ENCODE peak calls at places on chromosomes 3 and 15, in seven cellular contexts. R, W, C, K, Q, F and J are unnamed samples.

GRCh38 chr3:11568503-11569155 is 75.1 kb downstream of the VGLL4 start:
- DNase-seq in R (peak; percentile 88), W (no peak), C (peak; percentile 93), K (peak; percentile 98), Q (peak; percentile 97), F (peak; percentile 62), J (no peak)

GRCh38 chr3:100068758-100069345 is 45.4 kb downstream of the FILIP1L start:
- DNase-seq in R (peak; percentile 75), W (peak; percentile 76), C (peak; percentile 85), K (peak; percentile 84), Q (peak; percentile 85), F (peak; percentile 81), J (peak; percentile 61)

GRCh38 chr3:95705786-95706418 is 1108.5 kb upstream of the EPHA6 start:
- DNase-seq in R (no peak), W (no peak), C (no peak), K (no peak), Q (peak; percentile 2), F (no peak), J (peak; percentile 7)

GRCh38 chr3:78804251-78805037 is 963.4 kb downstream of the ROBO1 start:
- DNase-seq in R (no peak), W (no peak), C (no peak), K (peak; percentile 63), Q (no peak), F (no peak), J (no peak)

GRCh38 chr3:37993811-37994638 is 3.4 kb downstream of the VILL start:
- DNase-seq in R (peak; percentile 65), W (peak; percentile 85), C (peak; percentile 93), K (peak; percentile 92), Q (peak; percentile 76), F (peak; percentile 88), J (peak; percentile 46)

GRCh38 chr3:31725976-31726375 is 193.3 kb downstream of the STT3B start:
- DNase-seq in R (no peak), W (no peak), C (no peak), K (no peak), Q (no peak), F (no peak), J (no peak)

GRCh38 chr15:90960316-90961091 is 5.8 kb downstream of the RCCD1 start:
- DNase-seq in R (no peak), W (no peak), C (no peak), K (peak; percentile 7), Q (no peak), F (no peak), J (no peak)

GRCh38 chr15:100760357-100760903 is 119.2 kb upstream of the ALDH1A3 start:
- DNase-seq in R (no peak), W (no peak), C (no peak), K (no peak), Q (no peak), F (no peak), J (no peak)

GRCh38 chr15:70974004-70974832 is 81.6 kb downstream of the LRRC49 start:
- DNase-seq in R (no peak), W (no peak), C (no peak), K (peak; percentile 75), Q (peak; percentile 66), F (no peak), J (no peak)

GRCh38 chr3:113354307-113354706 is 87.0 kb downstream of the CFAP44 start:
- DNase-seq in R (no peak), W (no peak), C (no peak), K (peak; percentile 41), Q (no peak), F (no peak), J (no peak)

GRCh38 chr3:11910971-11911531 is 64.4 kb upstream of the TAMM41 start:
- DNase-seq in R (no peak), W (no peak), C (no peak), K (peak; percentile 12), Q (no peak), F (no peak), J (no peak)

GRCh38 chr3:61841111-61841845 is 279.9 kb downstream of the PTPRG start:
- DNase-seq in R (no peak), W (no peak), C (no peak), K (peak; percentile 20), Q (peak; percentile 87), F (no peak), J (no peak)

GRCh38 chr3:185332026-185332735 is 30.8 kb upstream of the MAP3K13 start:
- DNase-seq in R (no peak), W (no peak), C (no peak), K (peak; percentile 60), Q (peak; percentile 47), F (no peak), J (no peak)

GRCh38 chr3:14210843-14211594 is 32.4 kb downstream of the LSM3 start:
- DNase-seq in R (no peak), W (no peak), C (no peak), K (peak; percentile 69), Q (no peak), F (no peak), J (no peak)

GRCh38 chr3:61371123-61371522 is 119.9 kb upstream of the FHIT start:
- DNase-seq in R (no peak), W (no peak), C (no peak), K (no peak), Q (peak; percentile 32), F (no peak), J (peak; percentile 3)

GRCh38 chr15:70530906-70531305 is 232.5 kb downstream of the UACA start:
- DNase-seq in R (no peak), W (no peak), C (no peak), K (no peak), Q (no peak), F (no peak), J (no peak)

GRCh38 chr3:157499342-157499963 is 3.8 kb downstream of the VEPH1 start:
- DNase-seq in R (no peak), W (peak; percentile 51), C (no peak), K (peak; percentile 45), Q (peak; percentile 39), F (peak; percentile 59), J (no peak)

GRCh38 chr3:120450261-120450913 is 405 bp downstream of the FSTL1 start:
- DNase-seq in R (no peak), W (peak; percentile 53), C (peak; percentile 75), K (peak; percentile 64), Q (peak; percentile 50), F (peak; percentile 37), J (no peak)

GRCh38 chr3:150227839-150228238 is 180.3 kb upstream of the TSC22D2 start:
- DNase-seq in R (peak; percentile 10), W (peak; percentile 53), C (no peak), K (peak; percentile 71), Q (peak; percentile 72), F (peak; percentile 43), J (no peak)

DNA sequence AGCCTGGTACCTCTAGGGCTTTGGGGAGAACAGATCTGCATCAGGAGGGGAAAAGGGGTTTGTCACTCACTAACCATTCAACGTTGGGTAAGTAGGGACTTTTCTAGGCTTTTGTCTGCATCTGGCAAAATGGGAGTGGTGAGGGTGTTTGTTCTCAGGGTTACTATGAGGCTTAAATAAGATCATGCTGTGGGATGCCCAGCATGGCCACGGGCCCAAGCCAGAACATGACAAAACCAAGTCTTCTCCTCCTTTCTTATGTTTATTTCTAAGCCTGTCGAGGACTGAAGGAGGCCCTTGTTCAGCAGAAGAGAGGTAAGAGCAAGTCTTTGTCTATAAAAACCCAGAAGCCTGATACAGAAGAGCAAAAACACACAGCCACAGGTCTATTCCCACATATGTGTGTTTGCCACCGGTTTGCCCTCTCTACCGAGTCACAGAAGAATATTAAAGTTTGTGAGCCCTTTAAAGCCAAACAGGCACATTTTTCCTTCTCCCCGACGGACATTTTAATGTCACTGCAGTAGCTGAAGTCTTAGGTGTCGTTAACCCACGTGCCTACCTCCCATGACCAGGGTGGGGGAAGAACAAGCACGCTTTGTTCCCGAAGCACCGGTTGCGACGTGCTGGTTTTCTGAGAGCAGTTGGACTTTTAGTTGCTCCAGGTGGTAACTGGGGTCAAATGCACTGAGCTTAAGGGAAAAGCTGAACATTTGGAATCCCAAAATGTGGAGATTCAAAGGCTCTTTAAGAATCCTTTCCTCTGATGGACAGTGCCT is 72.1 kb downstream of the NOX5 start:
- DNase-seq in R (no peak), W (no peak), C (no peak), K (no peak), Q (no peak), F (no peak), J (no peak)
- H3K4me3 ChIP-seq in R (no peak overlapping the region), W (no peak overlapping the region), C (no peak overlapping the region), K (no peak overlapping the region), Q (no peak overlapping the region), F (no peak overlapping the region), J (no peak overlapping the region)

DNA sequence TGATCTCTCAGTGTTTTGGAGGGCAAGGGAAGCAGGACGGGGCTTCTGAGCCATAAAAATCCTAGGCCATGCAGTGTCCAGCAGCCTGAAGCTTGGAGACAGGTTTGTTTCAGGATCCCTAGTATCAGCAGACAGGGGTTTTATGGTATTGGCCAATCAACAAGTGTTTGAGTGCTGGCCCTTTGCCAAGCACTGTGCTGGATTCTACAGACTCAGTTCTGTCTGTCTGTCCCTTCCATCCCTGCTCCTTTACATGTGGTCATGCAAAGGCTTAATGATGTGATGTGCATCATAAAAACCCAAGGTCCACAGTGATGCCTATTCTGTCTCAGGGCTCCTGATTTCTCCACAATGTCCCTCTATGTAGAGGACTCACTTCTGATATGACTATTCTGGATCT is 184.1 kb downstream of the LRTM1 start:
- DNase-seq in R (no peak), W (no peak), C (no peak), K (no peak), Q (no peak), F (no peak), J (no peak)
- H3K4me1 ChIP-seq in R (no peaks in the 10 kb centered on the region), W (no peaks in the 10 kb centered on the region), C (no peaks in the 10 kb centered on the region), K (no peaks in the 10 kb centered on the region), Q (no peaks in the 10 kb centered on the region), F (no peaks in the 10 kb centered on the region), J (no peaks in the 10 kb centered on the region)

GRCh38 chr15:65339436-65339835 is 35.0 kb downstream of the RNU5B-1 start:
- DNase-seq in R (no peak), W (no peak), C (no peak), K (no peak), Q (no peak), F (no peak), J (no peak)

GRCh38 chr15:65337436-65338070 is 33.1 kb downstream of the RNU5B-1 start:
- DNase-seq in R (no peak), W (no peak), C (no peak), K (no peak), Q (no peak), F (no peak), J (no peak)

GRCh38 chr15:65338823-65339222 is 34.3 kb downstream of the RNU5B-1 start:
- DNase-seq in R (no peak), W (no peak), C (no peak), K (no peak), Q (no peak), F (no peak), J (no peak)

GRCh38 chr15:65338366-65338765 is 33.9 kb downstream of the RNU5B-1 start:
- DNase-seq in R (no peak), W (no peak), C (no peak), K (no peak), Q (no peak), F (no peak), J (no peak)

DNA sequence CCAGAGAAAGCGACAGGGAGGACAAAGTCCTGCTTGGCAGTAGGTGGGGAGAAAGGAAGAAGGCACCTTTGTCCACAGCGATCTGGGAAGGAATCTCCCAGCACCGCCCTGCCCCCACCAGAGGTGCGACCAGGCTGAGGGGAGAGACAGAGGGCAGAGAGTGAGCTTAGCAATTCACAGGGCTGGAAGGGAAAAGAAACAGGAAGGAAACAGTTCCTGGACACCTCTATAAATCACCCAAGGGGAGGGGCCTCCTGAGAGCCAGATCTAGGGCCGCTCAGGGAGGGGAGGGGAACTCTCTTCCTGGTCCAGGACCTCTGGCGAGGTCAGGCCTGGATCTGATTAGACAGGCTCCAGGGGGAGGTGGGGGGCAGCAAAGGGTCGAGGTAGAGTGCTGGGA is 35.4 kb downstream of the RNU5B-1 start:
- DNase-seq in R (no peak), W (no peak), C (no peak), K (no peak), Q (no peak), F (no peak), J (no peak)
- H3K4me3 ChIP-seq in R (no peak overlapping the region), W (no peak overlapping the region), C (no peak overlapping the region), K (no peak overlapping the region), Q (no peak overlapping the region), F (no peak overlapping the region), J (no peak overlapping the region)

GRCh38 chr15:88635343-88635742 is 3.5 kb upstream of the ISG20 start:
- DNase-seq in R (no peak), W (no peak), C (no peak), K (no peak), Q (no peak), F (no peak), J (peak; percentile 92)
- H3K4me1 ChIP-seq in R (peaks cover 6% of the 10 kb centered on the region), W (peaks cover 15% of the 10 kb centered on the region), C (peaks cover 21% of the 10 kb centered on the region), K (peaks cover 8% of the 10 kb centered on the region), Q (peaks cover 27% of the 10 kb centered on the region), F (peaks cover 17% of the 10 kb centered on the region), J (peaks cover 89% of the 10 kb centered on the region)